ENCODE peak calls at places on chromosomes 11 and 22, in six cellular contexts. B is right lobe of liver, K is body of pancreas, F is Peyer's patch, E is heart left ventricle, C is NB4. P is an unnamed sample.

GRCh38 chr22:30521368-30522156 is 16.1 kb upstream of the SEC14L4 start:
- DNase-seq in B (no peak), K (no peak), F (no peak), E (no peak), C (no peak), P (no peak)

GRCh38 chr11:10116588-10116987 is 177.4 kb downstream of the SBF2 start:
- DNase-seq in B (no peak), K (no peak), F (no peak), E (no peak), C (no peak), P (no peak)

GRCh38 chr11:47270331-47271271 is 668 bp downstream of the MADD start:
- DNase-seq in B (no peak), K (peak; percentile 41), F (peak; percentile 56), E (no peak), C (peak; percentile 63), P (peak; percentile 40)

GRCh38 chr22:36901411-36902142 is 11.9 kb upstream of the CSF2RB start:
- DNase-seq in B (no peak), K (no peak), F (no peak), E (no peak), C (no peak), P (no peak)

GRCh38 chr11:131413217-131413616 is 42.8 kb downstream of the NTM start:
- DNase-seq in B (no peak), K (no peak), F (no peak), E (no peak), C (no peak), P (no peak)

GRCh38 chr11:78276311-78276710 is 87.6 kb downstream of the USP35 start:
- DNase-seq in B (no peak), K (no peak), F (no peak), E (no peak), C (no peak), P (no peak)

GRCh38 chr11:65637794-65638317 is at the start of gene SIPA1:
- DNase-seq in B (peak; percentile 84), K (peak; percentile 82), F (peak; percentile 85), E (peak; percentile 91), C (peak; percentile 89), P (peak; percentile 97)

GRCh38 chr11:103358251-103358650 is 249.0 kb downstream of the DYNC2H1 start:
- DNase-seq in B (no peak), K (no peak), F (no peak), E (no peak), C (no peak), P (no peak)

GRCh38 chr11:79396001-79396400 is 44.8 kb downstream of the TENM4 start:
- DNase-seq in B (no peak), K (no peak), F (no peak), E (no peak), C (no peak), P (no peak)

GRCh38 chr22:28172948-28173360 is 253.9 kb upstream of the PITPNB start:
- DNase-seq in B (no peak), K (no peak), F (no peak), E (no peak), C (no peak), P (no peak)

GRCh38 chr22:44314425-44315067 is 1.8 kb upstream of the SHISAL1 start:
- DNase-seq in B (no peak), K (no peak), F (no peak), E (no peak), C (peak; percentile 57), P (no peak)

GRCh38 chr11:16787035-16787744 is 48.7 kb downstream of the C11orf58 start:
- DNase-seq in B (no peak), K (no peak), F (no peak), E (no peak), C (no peak), P (no peak)

GRCh38 chr11:42620796-42621195 is 691.0 kb upstream of the API5 start:
- DNase-seq in B (no peak), K (no peak), F (no peak), E (no peak), C (no peak), P (no peak)

GRCh38 chr22:35419756-35420155 is 19.8 kb downstream of the MCM5 start:
- DNase-seq in B (no peak), K (no peak), F (no peak), E (no peak), C (no peak), P (no peak)

GRCh38 chr11:70456921-70457532 is 58.7 kb downstream of the CTTN start:
- DNase-seq in B (no peak), K (no peak), F (no peak), E (no peak), C (peak; percentile 40), P (no peak)

GRCh38 chr11:77407613-77408012 is 66.3 kb downstream of the PAK1 start:
- DNase-seq in B (no peak), K (peak; percentile 86), F (peak; percentile 85), E (no peak), C (peak; percentile 29), P (peak; percentile 47)

GRCh38 chr11:8722156-8722555 is 39.6 kb downstream of the RPL27A start:
- DNase-seq in B (peak; percentile 18), K (no peak), F (no peak), E (no peak), C (no peak), P (no peak)

GRCh38 chr11:9461760-9462134 is 935 bp downstream of the ZNF143 start:
- DNase-seq in B (no peak), K (no peak), F (no peak), E (no peak), C (peak; percentile 26), P (no peak)

DNA sequence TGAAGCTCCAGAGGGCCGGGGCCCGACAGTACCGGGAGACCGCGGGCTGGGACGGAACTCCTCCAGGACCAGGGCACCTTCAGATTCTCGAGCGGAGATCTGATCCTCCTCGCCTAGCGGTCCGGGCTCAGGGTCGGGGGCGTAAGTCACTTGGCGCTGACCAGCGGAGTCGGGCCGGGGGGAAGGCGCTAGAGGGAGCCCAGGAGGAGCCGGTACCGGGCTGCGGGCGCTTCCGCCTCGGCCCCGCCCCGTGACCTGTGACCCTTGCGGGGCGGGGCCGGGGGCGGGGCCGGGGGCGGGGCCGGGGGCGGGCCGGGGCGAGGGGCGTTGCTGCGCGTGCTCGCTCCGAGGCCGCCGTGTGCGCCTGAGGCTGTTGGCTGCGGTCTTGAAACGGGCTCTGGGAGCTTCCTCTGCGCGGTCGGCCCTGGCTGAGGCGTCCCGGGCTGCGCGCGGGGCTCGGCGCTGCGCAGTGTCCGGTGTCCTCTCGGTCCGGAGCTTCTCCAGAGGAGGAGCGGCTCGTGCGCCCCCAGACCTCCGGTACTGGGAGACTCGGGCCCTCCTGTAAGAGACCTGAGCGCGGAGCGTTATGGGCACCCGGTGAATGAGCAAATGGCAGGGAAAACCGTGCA is at the start of gene ARSA:
- DNase-seq in B (peak; percentile 91), K (peak; percentile 86), F (peak; percentile 92), E (peak; percentile 94), C (peak; percentile 87), P (no peak)
- TF ChIP-seq POLR2A in B (peak; percentile 82), K (peak; percentile 43), F (peak; percentile 59), E (no peak), C (peak; percentile 44), P (peak; percentile 48)

DNA sequence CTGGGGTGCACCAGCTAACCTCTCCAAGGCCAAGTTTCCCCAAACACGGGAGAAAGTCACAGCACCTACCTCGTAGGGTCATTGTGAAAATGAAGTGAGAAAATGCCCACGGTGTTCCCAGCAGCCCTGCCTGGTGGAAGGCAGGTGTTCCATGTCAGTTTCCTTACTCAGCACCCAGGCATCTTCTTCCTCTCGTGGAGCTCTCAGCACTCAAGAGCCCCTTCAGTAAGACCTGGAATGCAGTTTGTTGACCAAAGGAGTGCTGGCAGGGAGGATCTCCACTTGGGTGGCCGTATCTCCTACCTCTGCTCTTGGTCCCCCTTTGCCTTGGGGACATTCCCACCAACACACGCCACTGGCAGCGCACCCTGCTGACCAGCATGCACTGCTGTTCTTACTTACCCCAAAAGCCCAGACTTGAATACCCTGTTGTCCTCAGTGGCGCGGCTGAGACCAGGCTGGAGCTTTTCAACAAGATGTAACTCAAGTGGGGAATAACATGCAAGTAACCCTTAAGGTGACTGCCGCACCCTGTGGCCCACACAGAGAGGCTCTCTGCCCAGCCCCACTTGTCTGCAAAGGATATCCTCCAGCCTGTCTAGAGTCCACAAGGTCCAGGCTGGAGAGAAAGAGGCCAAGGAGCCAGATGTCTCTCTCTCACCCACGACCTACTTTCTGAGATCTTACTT is 201.2 kb upstream of the TMEM45B start:
- DNase-seq in B (no peak), K (no peak), F (no peak), E (no peak), C (no peak), P (no peak)
- TF ChIP-seq POLR2A in B (no peak), K (no peak), F (no peak), E (no peak), C (no peak), P (no peak)

GRCh38 chr11:14642453-14642852 is 1.2 kb upstream of the PDE3B start:
- DNase-seq in B (no peak), K (no peak), F (no peak), E (no peak), C (peak; percentile 45), P (no peak)

GRCh38 chr11:14642873-14643696 is 519 bp upstream of the PDE3B start:
- DNase-seq in B (no peak), K (no peak), F (no peak), E (no peak), C (peak; percentile 57), P (no peak)

GRCh38 chr11:14644396-14645246 is 1.0 kb downstream of the PDE3B start:
- DNase-seq in B (peak; percentile 74), K (peak; percentile 61), F (peak; percentile 61), E (no peak), C (peak; percentile 55), P (no peak)

GRCh38 chr11:14645247-14645912 is 1.8 kb downstream of the PDE3B start:
- DNase-seq in B (no peak), K (no peak), F (no peak), E (no peak), C (peak; percentile 53), P (peak; percentile 35)

DNA sequence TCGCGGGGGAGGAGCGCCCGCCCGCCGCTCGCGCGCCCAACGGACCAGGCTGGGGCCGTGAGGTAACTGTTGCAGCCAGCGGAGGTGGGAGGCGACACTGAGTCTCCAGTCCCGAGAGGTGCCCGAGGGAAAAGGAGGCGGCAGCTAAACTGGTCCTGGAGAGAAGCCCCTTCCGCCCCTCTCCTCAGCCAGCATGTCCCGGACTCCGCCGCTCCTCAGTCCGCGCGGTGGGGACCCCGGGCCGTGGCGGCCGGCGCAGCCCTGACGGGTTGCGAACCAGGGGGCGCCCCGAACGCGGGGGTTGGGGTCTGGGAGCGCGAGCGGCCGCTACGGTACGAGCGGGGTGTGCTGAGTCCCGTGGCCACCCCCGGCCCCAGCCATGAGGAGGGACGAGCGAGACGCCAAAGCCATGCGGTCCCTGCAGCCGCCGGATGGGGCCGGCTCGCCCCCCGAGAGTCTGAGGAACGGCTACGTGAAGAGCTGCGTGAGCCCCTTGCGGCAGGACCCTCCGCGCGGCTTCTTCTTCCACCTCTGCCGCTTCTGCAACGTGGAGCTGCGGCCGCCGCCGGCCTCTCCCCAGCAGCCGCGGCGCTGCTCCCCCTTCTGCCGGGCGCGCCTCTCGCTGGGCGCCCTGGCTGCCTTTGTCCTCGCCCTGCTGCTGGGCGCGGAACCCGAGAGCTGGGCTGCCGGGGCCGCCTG is at the start of gene PDE3B:
- DNase-seq in B (peak; percentile 94), K (peak; percentile 92), F (peak; percentile 93), E (peak; percentile 91), C (peak; percentile 93), P (no peak)
- TF ChIP-seq POLR2A in B (peak; percentile 97), K (peak; percentile 85), F (peak; percentile 63), E (peak; percentile 32), C (peak; percentile 74), P (no peak)

DNA sequence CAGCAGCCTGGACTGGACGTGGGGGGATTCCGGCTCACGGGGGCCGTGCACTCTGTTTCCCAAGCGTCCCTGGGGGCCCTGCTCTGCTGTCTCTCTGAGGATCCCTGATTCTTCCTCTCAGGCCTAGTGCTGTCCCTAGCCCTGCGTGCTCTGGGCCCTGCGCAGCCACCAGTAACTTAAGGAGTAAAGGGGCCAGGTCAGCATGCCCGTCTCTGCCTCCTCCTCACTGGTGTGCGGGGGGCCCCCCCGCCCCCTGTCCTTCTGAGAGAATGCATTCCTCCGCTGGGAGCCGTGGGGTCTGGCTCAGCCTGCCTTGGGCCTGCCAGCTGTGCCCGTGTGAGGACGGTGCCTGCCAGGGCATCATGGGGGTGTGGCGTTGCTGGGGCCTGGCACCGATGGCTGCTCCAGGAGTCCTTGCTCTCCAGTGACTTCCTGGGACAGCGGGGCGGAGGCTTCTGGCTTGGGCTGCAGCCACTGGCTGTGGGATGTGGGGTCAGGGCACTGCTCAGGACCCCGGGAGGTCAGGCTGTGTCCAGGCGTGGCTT is 429.7 kb downstream of the TBC1D22A start:
- DNase-seq in B (no peak), K (peak; percentile 3), F (peak; percentile 50), E (peak; percentile 53), C (peak; percentile 11), P (no peak)
- TF ChIP-seq POLR2A in B (no peak), K (no peak), F (no peak), E (no peak), C (no peak), P (no peak)

P was measured in H54.